ENCODE peak calls at places on chromosomes 12 and 14, in six cellular contexts. One of them, this sample, is unnamed.
A peak's percentile ranks its signal among the peaks of the same experiment; 100 is the strongest.

GRCh38 chr14:23056257-23056955 is 914 bp downstream of the CDH24 start:
- DNase-seq in stimulated activated CD8-positive, alpha-beta memory T cell treated with anti-CD3 and anti-CD28 coated beads, Interleukin-4, amount 100 ng/mL, for 4 hours: no peak
- DNase-seq in GM04504: no peak
- DNase-seq in stimulated activated CD4-positive, alpha-beta T cell treated with anti-CD3 and anti-CD28 coated beads, Interleukin-1b, Interleukin-23, amount 100 ng/mL, for 1 hour: peak; percentile 18
- DNase-seq in adrenal gland: peak; percentile 71
- DNase-seq in NCI-H1092: no peak
- DNase-seq in this sample: peak; percentile 80

GRCh38 chr14:96051642-96052540 is 12.7 kb downstream of the C14orf132 start:
- DNase-seq in stimulated activated CD8-positive, alpha-beta memory T cell treated with anti-CD3 and anti-CD28 coated beads, Interleukin-4, amount 100 ng/mL, for 4 hours: no peak
- DNase-seq in GM04504: no peak
- DNase-seq in stimulated activated CD4-positive, alpha-beta T cell treated with anti-CD3 and anti-CD28 coated beads, Interleukin-1b, Interleukin-23, amount 100 ng/mL, for 1 hour: no peak
- DNase-seq in adrenal gland: no peak
- DNase-seq in NCI-H1092: no peak
- DNase-seq in this sample: no peak

GRCh38 chr14:106844608-106845285 is 1318.4 kb downstream of the TMEM121 start:
- DNase-seq in stimulated activated CD8-positive, alpha-beta memory T cell treated with anti-CD3 and anti-CD28 coated beads, Interleukin-4, amount 100 ng/mL, for 4 hours: peak; percentile 43
- DNase-seq in GM04504: no peak
- DNase-seq in stimulated activated CD4-positive, alpha-beta T cell treated with anti-CD3 and anti-CD28 coated beads, Interleukin-1b, Interleukin-23, amount 100 ng/mL, for 1 hour: no peak
- DNase-seq in adrenal gland: peak; percentile 70
- DNase-seq in NCI-H1092: no peak
- DNase-seq in this sample: peak; percentile 90

GRCh38 chr12:104478396-104479140 is 21.8 kb downstream of the CHST11 start:
- DNase-seq in stimulated activated CD8-positive, alpha-beta memory T cell treated with anti-CD3 and anti-CD28 coated beads, Interleukin-4, amount 100 ng/mL, for 4 hours: no peak
- DNase-seq in GM04504: no peak
- DNase-seq in stimulated activated CD4-positive, alpha-beta T cell treated with anti-CD3 and anti-CD28 coated beads, Interleukin-1b, Interleukin-23, amount 100 ng/mL, for 1 hour: no peak
- DNase-seq in adrenal gland: peak; percentile 27
- DNase-seq in NCI-H1092: no peak
- DNase-seq in this sample: peak; percentile 38

GRCh38 chr14:96574633-96575191 is 72.5 kb downstream of the PAPOLA start:
- DNase-seq in stimulated activated CD8-positive, alpha-beta memory T cell treated with anti-CD3 and anti-CD28 coated beads, Interleukin-4, amount 100 ng/mL, for 4 hours: no peak
- DNase-seq in GM04504: peak; percentile 48
- DNase-seq in stimulated activated CD4-positive, alpha-beta T cell treated with anti-CD3 and anti-CD28 coated beads, Interleukin-1b, Interleukin-23, amount 100 ng/mL, for 1 hour: no peak
- DNase-seq in adrenal gland: peak; percentile 32
- DNase-seq in NCI-H1092: peak; percentile 11
- DNase-seq in this sample: no peak

GRCh38 chr12:117830471-117830870 is 138.3 kb downstream of the KSR2 start:
- DNase-seq in stimulated activated CD8-positive, alpha-beta memory T cell treated with anti-CD3 and anti-CD28 coated beads, Interleukin-4, amount 100 ng/mL, for 4 hours: no peak
- DNase-seq in GM04504: no peak
- DNase-seq in stimulated activated CD4-positive, alpha-beta T cell treated with anti-CD3 and anti-CD28 coated beads, Interleukin-1b, Interleukin-23, amount 100 ng/mL, for 1 hour: no peak
- DNase-seq in adrenal gland: no peak
- DNase-seq in NCI-H1092: no peak
- DNase-seq in this sample: no peak

GRCh38 chr12:90281156-90281868 is 572.7 kb upstream of the ATP2B1 start:
- DNase-seq in stimulated activated CD8-positive, alpha-beta memory T cell treated with anti-CD3 and anti-CD28 coated beads, Interleukin-4, amount 100 ng/mL, for 4 hours: no peak
- DNase-seq in GM04504: no peak
- DNase-seq in stimulated activated CD4-positive, alpha-beta T cell treated with anti-CD3 and anti-CD28 coated beads, Interleukin-1b, Interleukin-23, amount 100 ng/mL, for 1 hour: no peak
- DNase-seq in adrenal gland: no peak
- DNase-seq in NCI-H1092: no peak
- DNase-seq in this sample: no peak

GRCh38 chr12:88472775-88473174 is 107.5 kb downstream of the KITLG start:
- DNase-seq in stimulated activated CD8-positive, alpha-beta memory T cell treated with anti-CD3 and anti-CD28 coated beads, Interleukin-4, amount 100 ng/mL, for 4 hours: no peak
- DNase-seq in GM04504: no peak
- DNase-seq in stimulated activated CD4-positive, alpha-beta T cell treated with anti-CD3 and anti-CD28 coated beads, Interleukin-1b, Interleukin-23, amount 100 ng/mL, for 1 hour: no peak
- DNase-seq in adrenal gland: no peak
- DNase-seq in NCI-H1092: no peak
- DNase-seq in this sample: no peak

GRCh38 chr14:31994391-31995033 is 82.6 kb upstream of the ARHGAP5 start:
- DNase-seq in stimulated activated CD8-positive, alpha-beta memory T cell treated with anti-CD3 and anti-CD28 coated beads, Interleukin-4, amount 100 ng/mL, for 4 hours: no peak
- DNase-seq in GM04504: no peak
- DNase-seq in stimulated activated CD4-positive, alpha-beta T cell treated with anti-CD3 and anti-CD28 coated beads, Interleukin-1b, Interleukin-23, amount 100 ng/mL, for 1 hour: no peak
- DNase-seq in adrenal gland: no peak
- DNase-seq in NCI-H1092: no peak
- DNase-seq in this sample: no peak

GRCh38 chr12:39619316-39619659 is 315 bp downstream of the ABCD2 start:
- DNase-seq in stimulated activated CD8-positive, alpha-beta memory T cell treated with anti-CD3 and anti-CD28 coated beads, Interleukin-4, amount 100 ng/mL, for 4 hours: no peak
- DNase-seq in GM04504: no peak
- DNase-seq in stimulated activated CD4-positive, alpha-beta T cell treated with anti-CD3 and anti-CD28 coated beads, Interleukin-1b, Interleukin-23, amount 100 ng/mL, for 1 hour: no peak
- DNase-seq in adrenal gland: no peak
- DNase-seq in NCI-H1092: no peak
- DNase-seq in this sample: peak; percentile 15

GRCh38 chr14:93005838-93006237 is 82.9 kb downstream of the CHGA start:
- DNase-seq in stimulated activated CD8-positive, alpha-beta memory T cell treated with anti-CD3 and anti-CD28 coated beads, Interleukin-4, amount 100 ng/mL, for 4 hours: no peak
- DNase-seq in GM04504: no peak
- DNase-seq in stimulated activated CD4-positive, alpha-beta T cell treated with anti-CD3 and anti-CD28 coated beads, Interleukin-1b, Interleukin-23, amount 100 ng/mL, for 1 hour: no peak
- DNase-seq in adrenal gland: no peak
- DNase-seq in NCI-H1092: no peak
- DNase-seq in this sample: no peak

GRCh38 chr12:11694528-11694927 is 45.1 kb downstream of the ETV6 start:
- DNase-seq in stimulated activated CD8-positive, alpha-beta memory T cell treated with anti-CD3 and anti-CD28 coated beads, Interleukin-4, amount 100 ng/mL, for 4 hours: no peak
- DNase-seq in GM04504: no peak
- DNase-seq in stimulated activated CD4-positive, alpha-beta T cell treated with anti-CD3 and anti-CD28 coated beads, Interleukin-1b, Interleukin-23, amount 100 ng/mL, for 1 hour: no peak
- DNase-seq in adrenal gland: no peak
- DNase-seq in NCI-H1092: no peak
- DNase-seq in this sample: no peak

This sample was measured in transverse colon.